ENCODE peak calls at places on chromosomes 12 and 14, in ten cellular contexts. G is T-helper 9 cell; R is hypothalamus; U is stimulated activated CD4-positive, alpha-beta T cell treated with anti-CD3 and anti-CD28 coated beads, Interleukin-15, amount 100 ng/mL, for 1 hour; T is mammary epithelial cell; P is uterus; C is vagina; E is transverse colon; L is amniotic stem cell; O is caudate nucleus. W is an unnamed sample.

GRCh38 chr12:27460471-27460978 is 14.0 kb downstream of the SMCO2 start:
- DNase-seq in C (peak; percentile 58), L (no peak), P (no peak), T (peak; percentile 67), E (peak; percentile 19), R (no peak), O (no peak), G (no peak), U (no peak), W (no peak)

GRCh38 chr14:38835874-38836273 is 267.2 kb downstream of the SEC23A start:
- DNase-seq in L (no peak), O (no peak), G (no peak), P (no peak), R (no peak), C (no peak), E (no peak), T (no peak), U (no peak), W (peak; percentile 59)

GRCh38 chr12:93007539-93007938 is 78.4 kb upstream of the EEA1 start:
- DNase-seq in P (no peak), C (no peak), G (no peak), E (no peak), U (no peak), T (no peak), O (no peak), L (no peak), R (no peak), W (no peak)

GRCh38 chr14:80059041-80059440 is 152.3 kb downstream of the DIO2 start:
- DNase-seq in C (no peak), P (no peak), E (no peak), R (no peak), G (no peak), O (no peak), T (no peak), U (no peak), L (no peak), W (no peak)

GRCh38 chr12:118312578-118312977 is 60.1 kb downstream of the TAOK3 start:
- DNase-seq in E (no peak), P (no peak), T (peak; percentile 46), O (no peak), L (no peak), G (no peak), R (no peak), U (no peak), C (no peak), W (no peak)

GRCh38 chr12:82817368-82817767 is 130.7 kb downstream of the TMTC2 start:
- DNase-seq in P (no peak), C (no peak), G (no peak), E (no peak), T (peak; percentile 43), U (no peak), R (no peak), L (no peak), O (no peak), W (no peak)

GRCh38 chr12:23431006-23431405 is 518.5 kb downstream of the SOX5 start:
- DNase-seq in L (no peak), O (no peak), G (no peak), P (no peak), U (no peak), R (no peak), C (no peak), E (no peak), T (no peak), W (no peak)

GRCh38 chr12:94875525-94875924 is 128.0 kb downstream of the NDUFA12 start:
- DNase-seq in G (no peak), E (no peak), O (no peak), R (no peak), T (peak; percentile 47), P (no peak), L (no peak), U (no peak), C (no peak), W (no peak)

GRCh38 chr12:126874427-126875026 is 1392.4 kb upstream of the TMEM132C start:
- DNase-seq in L (no peak), P (peak; percentile 13), T (peak; percentile 21), G (peak; percentile 66), C (no peak), R (peak; percentile 2), E (peak; percentile 62), O (peak; percentile 29), U (peak; percentile 22), W (peak; percentile 74)

GRCh38 chr14:88346048-88346639 is 23.1 kb upstream of the KCNK10 start:
- DNase-seq in E (no peak), O (no peak), L (no peak), U (no peak), C (no peak), G (no peak), T (peak; percentile 35), R (no peak), P (no peak), W (no peak)

GRCh38 chr12:87439990-87440827 is 589.0 kb downstream of the C12orf50 start:
- DNase-seq in P (no peak), U (no peak), T (peak; percentile 98), C (no peak), R (no peak), E (peak; percentile 65), L (peak; percentile 60), O (no peak), G (no peak), W (no peak)

GRCh38 chr12:6823161-6824084 is 1.8 kb downstream of the GPR162 start:
- DNase-seq in T (no peak), L (no peak), O (no peak), P (no peak), E (no peak), C (no peak), U (no peak), R (no peak), G (no peak), W (no peak)

GRCh38 chr12:131521326-131521725 is 189.6 kb upstream of the SFSWAP start:
- DNase-seq in T (no peak), C (no peak), R (no peak), U (no peak), G (no peak), L (no peak), E (no peak), P (no peak), O (no peak), W (no peak)

GRCh38 chr14:20652996-20653975 is 11.8 kb upstream of the OR6S1 start:
- DNase-seq in T (peak; percentile 90), R (no peak), U (no peak), C (no peak), E (no peak), G (no peak), L (no peak), O (no peak), P (no peak), W (no peak)

GRCh38 chr12:1453801-1454200 is 140.6 kb downstream of the FBXL14 start:
- DNase-seq in U (no peak), P (no peak), O (no peak), C (no peak), G (no peak), L (no peak), E (no peak), R (no peak), T (no peak), W (no peak)

GRCh38 chr12:23950775-23951391 is 1.4 kb upstream of the SOX5 start:
- DNase-seq in R (no peak), P (peak; percentile 20), L (no peak), C (no peak), U (no peak), O (no peak), E (no peak), T (no peak), G (no peak), W (no peak)

GRCh38 chr12:112321277-112321676 is 61.0 kb downstream of the HECTD4 start:
- DNase-seq in C (no peak), P (no peak), O (no peak), G (no peak), L (no peak), T (no peak), E (no peak), U (no peak), R (no peak), W (no peak)

GRCh38 chr12:122001379-122002209 is 20.1 kb upstream of the BCL7A start:
- DNase-seq in C (no peak), E (no peak), R (no peak), T (peak; percentile 98), L (no peak), G (no peak), O (peak; percentile 14), U (no peak), P (no peak), W (no peak)

GRCh38 chr12:67352682-67353081 is 83.5 kb downstream of the CAND1 start:
- DNase-seq in C (no peak), L (no peak), O (no peak), P (no peak), R (no peak), G (no peak), U (no peak), E (no peak), T (peak; percentile 33), W (no peak)

GRCh38 chr14:56333361-56334279 is 215.4 kb downstream of the PELI2 start:
- DNase-seq in U (no peak), T (peak; percentile 9), P (no peak), G (no peak), R (no peak), L (peak; percentile 48), C (no peak), O (no peak), E (no peak), W (no peak)

GRCh38 chr12:68036642-68037041 is 47.4 kb downstream of the IFNG-AS1 start:
- DNase-seq in P (no peak), E (no peak), T (no peak), O (no peak), R (no peak), G (no peak), C (no peak), L (no peak), U (no peak), W (no peak)

GRCh38 chr14:80606347-80606772 is 335.2 kb downstream of the CEP128 start:
- DNase-seq in E (no peak), R (no peak), P (no peak), L (no peak), C (no peak), G (no peak), O (no peak), U (no peak), T (no peak), W (no peak)

GRCh38 chr14:63413009-63413408 is 94.3 kb upstream of the GPHB5 start:
- DNase-seq in O (no peak), L (no peak), T (no peak), G (no peak), R (no peak), U (no peak), C (no peak), P (no peak), E (no peak), W (no peak)

GRCh38 chr12:26938660-26939185 is 453 bp downstream of the FGFR1OP2 start:
- DNase-seq in R (no peak), G (no peak), E (no peak), T (no peak), L (no peak), U (no peak), C (peak; percentile 89), O (no peak), P (no peak), W (no peak)

GRCh38 chr12:10171954-10172353 is at the start of gene OLR1:
- DNase-seq in L (no peak), G (no peak), C (no peak), E (no peak), T (peak; percentile 19), R (no peak), O (no peak), P (no peak), U (no peak), W (no peak)

GRCh38 chr12:74741113-74741512 is 203.5 kb downstream of the ATXN7L3B start:
- DNase-seq in U (no peak), E (no peak), G (no peak), C (no peak), L (no peak), R (no peak), T (no peak), O (no peak), P (no peak), W (no peak)

GRCh38 chr12:8609061-8609570 is 3.5 kb downstream of the AICDA start:
- DNase-seq in U (no peak), O (peak; percentile 11), L (peak; percentile 11), P (no peak), T (peak; percentile 19), R (no peak), G (no peak), E (no peak), C (no peak), W (no peak)

GRCh38 chr12:55696796-55697462 is 10.8 kb downstream of the ITGA7 start:
- DNase-seq in P (peak; percentile 12), E (no peak), T (no peak), C (no peak), R (no peak), U (no peak), G (no peak), L (no peak), O (no peak), W (no peak)

W was measured in Right ventricle myocardium inferior.